ENCODE peak calls at places on chromosomes 6 and 20, in five cellular contexts. One of them, this sample, is unnamed.

GRCh38 chr6:85641916-85642773 is 541 bp downstream of the SYNCRIP start:
- DNase-seq in pancreas: peak; percentile 65
- DNase-seq in CD8-positive, alpha-beta memory T cell: peak; percentile 56
- DNase-seq in IMR-90: peak; percentile 45
- DNase-seq in sigmoid colon: peak; percentile 79
- DNase-seq in this sample: peak; percentile 41

GRCh38 chr6:149925253-149925973 is 2.5 kb upstream of the RAET1G start:
- DNase-seq in pancreas: peak; percentile 31
- DNase-seq in CD8-positive, alpha-beta memory T cell: no peak
- DNase-seq in IMR-90: no peak
- DNase-seq in sigmoid colon: no peak
- DNase-seq in this sample: peak; percentile 20

GRCh38 chr20:38472513-38473352 is at the start of gene RALGAPB:
- DNase-seq in pancreas: peak; percentile 100
- DNase-seq in CD8-positive, alpha-beta memory T cell: peak; percentile 99
- DNase-seq in IMR-90: peak; percentile 96
- DNase-seq in sigmoid colon: peak; percentile 99
- DNase-seq in this sample: peak; percentile 99

GRCh38 chr6:122715725-122716124 is 63.8 kb upstream of the FABP7 start:
- DNase-seq in pancreas: no peak
- DNase-seq in CD8-positive, alpha-beta memory T cell: no peak
- DNase-seq in IMR-90: peak; percentile 82
- DNase-seq in sigmoid colon: no peak
- DNase-seq in this sample: no peak

GRCh38 chr20:805713-806112 is 27.8 kb upstream of the FAM110A start:
- DNase-seq in pancreas: no peak
- DNase-seq in CD8-positive, alpha-beta memory T cell: no peak
- DNase-seq in IMR-90: peak; percentile 12
- DNase-seq in sigmoid colon: no peak
- DNase-seq in this sample: no peak

GRCh38 chr6:41073968-41074691 is 1.4 kb downstream of the NFYA start:
- DNase-seq in pancreas: no peak
- DNase-seq in CD8-positive, alpha-beta memory T cell: peak; percentile 23
- DNase-seq in IMR-90: peak; percentile 41
- DNase-seq in sigmoid colon: no peak
- DNase-seq in this sample: no peak

GRCh38 chr6:56807335-56807991 is 147.4 kb upstream of the BEND6 start:
- DNase-seq in pancreas: no peak
- DNase-seq in CD8-positive, alpha-beta memory T cell: no peak
- DNase-seq in IMR-90: no peak
- DNase-seq in sigmoid colon: no peak
- DNase-seq in this sample: no peak

GRCh38 chr6:139520321-139520768 is 145.9 kb upstream of the CITED2 start:
- DNase-seq in pancreas: no peak
- DNase-seq in CD8-positive, alpha-beta memory T cell: no peak
- DNase-seq in IMR-90: no peak
- DNase-seq in sigmoid colon: no peak
- DNase-seq in this sample: no peak

GRCh38 chr6:155943635-155944034 is 488.0 kb upstream of the NOX3 start:
- DNase-seq in pancreas: no peak
- DNase-seq in CD8-positive, alpha-beta memory T cell: no peak
- DNase-seq in IMR-90: peak; percentile 72
- DNase-seq in sigmoid colon: no peak
- DNase-seq in this sample: no peak

GRCh38 chr6:119314894-119315272 is 34.7 kb downstream of the MAN1A1 start:
- DNase-seq in pancreas: no peak
- DNase-seq in CD8-positive, alpha-beta memory T cell: peak; percentile 18
- DNase-seq in IMR-90: no peak
- DNase-seq in sigmoid colon: no peak
- DNase-seq in this sample: no peak

GRCh38 chr6:69232506-69233194 is 564.2 kb downstream of the LMBRD1 start:
- DNase-seq in pancreas: peak; percentile 80
- DNase-seq in CD8-positive, alpha-beta memory T cell: no peak
- DNase-seq in IMR-90: peak; percentile 55
- DNase-seq in sigmoid colon: peak; percentile 69
- DNase-seq in this sample: peak; percentile 54

GRCh38 chr6:158849899-158850806 is 31.0 kb upstream of the EZR start:
- DNase-seq in pancreas: no peak
- DNase-seq in CD8-positive, alpha-beta memory T cell: peak; percentile 80
- DNase-seq in IMR-90: peak; percentile 97
- DNase-seq in sigmoid colon: no peak
- DNase-seq in this sample: peak; percentile 20

GRCh38 chr6:126607281-126607680 is 267.4 kb downstream of the CENPW start:
- DNase-seq in pancreas: no peak
- DNase-seq in CD8-positive, alpha-beta memory T cell: no peak
- DNase-seq in IMR-90: no peak
- DNase-seq in sigmoid colon: no peak
- DNase-seq in this sample: no peak

GRCh38 chr6:111738631-111739030 is 133.0 kb upstream of the TRAF3IP2 start:
- DNase-seq in pancreas: no peak
- DNase-seq in CD8-positive, alpha-beta memory T cell: no peak
- DNase-seq in IMR-90: no peak
- DNase-seq in sigmoid colon: no peak
- DNase-seq in this sample: no peak

GRCh38 chr6:18861182-18861581 is 474.0 kb downstream of the RNF144B start:
- DNase-seq in pancreas: no peak
- DNase-seq in CD8-positive, alpha-beta memory T cell: no peak
- DNase-seq in IMR-90: no peak
- DNase-seq in sigmoid colon: no peak
- DNase-seq in this sample: no peak

DNA sequence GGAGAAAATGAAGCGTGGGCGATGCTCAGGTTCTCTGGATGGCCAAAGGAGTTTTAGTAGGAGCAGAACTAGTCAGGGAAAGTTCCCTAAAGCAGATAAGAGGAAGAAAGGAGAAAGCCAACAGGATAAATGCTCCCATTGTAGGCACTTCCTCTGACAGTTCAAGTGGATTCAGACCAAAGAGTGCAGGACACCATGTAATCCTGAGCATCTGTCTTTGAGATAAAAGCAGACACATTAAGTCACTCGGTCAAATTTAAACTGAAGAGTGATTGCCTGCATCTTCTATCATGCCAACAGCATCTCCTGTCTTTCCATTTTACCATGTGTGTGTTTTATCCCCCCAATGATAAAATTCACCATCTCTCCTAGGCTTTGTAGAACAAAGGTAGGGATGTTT is 6.8 kb downstream of the GRIK2 start:
- DNase-seq in pancreas: no peak
- DNase-seq in CD8-positive, alpha-beta memory T cell: no peak
- DNase-seq in IMR-90: no peak
- DNase-seq in sigmoid colon: no peak
- DNase-seq in this sample: no peak
- H3K27me3 ChIP-seq in pancreas: no peaks in the 10 kb centered on the region
- H3K27me3 ChIP-seq in CD8-positive, alpha-beta memory T cell: peaks cover 6% of the 10 kb centered on the region
- H3K27me3 ChIP-seq in IMR-90: no peaks in the 10 kb centered on the region
- H3K27me3 ChIP-seq in sigmoid colon: no peaks in the 10 kb centered on the region
- H3K27me3 ChIP-seq in this sample: peaks cover 3% of the 10 kb centered on the region

GRCh38 chr6:21752054-21752811 is 158.7 kb downstream of the SOX4 start:
- DNase-seq in pancreas: no peak
- DNase-seq in CD8-positive, alpha-beta memory T cell: no peak
- DNase-seq in IMR-90: no peak
- DNase-seq in sigmoid colon: no peak
- DNase-seq in this sample: no peak

GRCh38 chr6:21751608-21752007 is 158.1 kb downstream of the SOX4 start:
- DNase-seq in pancreas: no peak
- DNase-seq in CD8-positive, alpha-beta memory T cell: no peak
- DNase-seq in IMR-90: no peak
- DNase-seq in sigmoid colon: no peak
- DNase-seq in this sample: no peak

GRCh38 chr6:21749754-21750153 is 156.2 kb downstream of the SOX4 start:
- DNase-seq in pancreas: no peak
- DNase-seq in CD8-positive, alpha-beta memory T cell: no peak
- DNase-seq in IMR-90: no peak
- DNase-seq in sigmoid colon: no peak
- DNase-seq in this sample: no peak

GRCh38 chr6:21748343-21749063 is 155.0 kb downstream of the SOX4 start:
- DNase-seq in pancreas: no peak
- DNase-seq in CD8-positive, alpha-beta memory T cell: no peak
- DNase-seq in IMR-90: peak; percentile 61
- DNase-seq in sigmoid colon: no peak
- DNase-seq in this sample: no peak

DNA sequence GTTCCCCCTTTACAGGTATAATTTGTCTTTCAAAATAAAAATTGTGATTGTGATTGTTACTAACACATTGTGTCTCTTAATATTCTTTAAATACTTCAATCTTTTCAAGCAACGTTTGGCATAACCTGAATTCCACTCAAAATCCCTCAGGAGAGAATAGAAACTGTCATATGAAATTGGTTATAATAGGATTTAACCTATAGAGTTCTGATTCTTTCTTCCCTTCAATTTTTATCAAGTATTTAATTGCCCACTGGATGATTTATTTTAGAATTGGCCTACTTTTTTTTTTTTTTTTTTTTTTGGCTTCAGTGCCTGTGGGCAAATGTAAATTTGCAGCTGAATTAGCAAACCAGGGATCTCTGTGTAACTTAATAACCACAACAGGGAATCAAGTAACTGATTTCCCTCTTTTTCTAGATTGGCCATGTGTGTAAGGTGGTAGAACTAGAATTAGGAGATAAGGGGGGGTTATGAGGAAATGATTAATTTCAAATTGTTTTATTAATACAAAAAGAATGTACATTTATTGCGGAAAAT is 157.0 kb downstream of the SOX4 start:
- DNase-seq in pancreas: no peak
- DNase-seq in CD8-positive, alpha-beta memory T cell: no peak
- DNase-seq in IMR-90: no peak
- DNase-seq in sigmoid colon: no peak
- DNase-seq in this sample: no peak
- H3K4me1 ChIP-seq in pancreas: no peaks in the 10 kb centered on the region
- H3K4me1 ChIP-seq in CD8-positive, alpha-beta memory T cell: no peaks in the 10 kb centered on the region
- H3K4me1 ChIP-seq in IMR-90: peaks cover 14% of the 10 kb centered on the region
- H3K4me1 ChIP-seq in sigmoid colon: peaks cover 44% of the 10 kb centered on the region
- H3K4me1 ChIP-seq in this sample: peaks cover 25% of the 10 kb centered on the region

DNA sequence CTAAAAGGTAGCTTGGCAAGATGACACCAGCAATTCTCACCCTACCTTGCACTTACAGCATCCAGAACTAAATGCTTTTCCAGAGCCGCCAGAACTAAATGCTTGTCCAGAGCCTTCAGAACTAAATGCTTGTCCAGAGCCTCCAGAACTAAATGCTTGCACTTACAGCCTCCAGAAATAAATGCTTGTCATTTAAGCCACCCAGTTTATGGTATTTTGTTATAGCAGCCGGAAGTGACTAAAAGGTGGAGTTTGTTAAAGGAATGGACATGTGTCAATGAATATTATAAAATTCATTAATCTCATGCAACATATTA is 133.5 kb downstream of the GPX5 start:
- DNase-seq in pancreas: no peak
- DNase-seq in CD8-positive, alpha-beta memory T cell: no peak
- DNase-seq in IMR-90: no peak
- DNase-seq in sigmoid colon: no peak
- DNase-seq in this sample: no peak
- H3K27me3 ChIP-seq in pancreas: no peaks in the 10 kb centered on the region
- H3K27me3 ChIP-seq in CD8-positive, alpha-beta memory T cell: peaks cover 20% of the 10 kb centered on the region
- H3K27me3 ChIP-seq in IMR-90: peaks cover 3% of the 10 kb centered on the region
- H3K27me3 ChIP-seq in sigmoid colon: no peaks in the 10 kb centered on the region
- H3K27me3 ChIP-seq in this sample: peaks cover 7% of the 10 kb centered on the region

GRCh38 chr20:63731410-63731809 is 5.1 kb upstream of the LIME1 start:
- DNase-seq in pancreas: no peak
- DNase-seq in CD8-positive, alpha-beta memory T cell: no peak
- DNase-seq in IMR-90: no peak
- DNase-seq in sigmoid colon: no peak
- DNase-seq in this sample: no peak
- H3K4me1 ChIP-seq in pancreas: no peaks in the 10 kb centered on the region
- H3K4me1 ChIP-seq in CD8-positive, alpha-beta memory T cell: peaks cover 76% of the 10 kb centered on the region
- H3K4me1 ChIP-seq in IMR-90: peaks cover 3% of the 10 kb centered on the region
- H3K4me1 ChIP-seq in sigmoid colon: no peaks in the 10 kb centered on the region
- H3K4me1 ChIP-seq in this sample: peaks cover 20% of the 10 kb centered on the region